ENCODE peak calls at places on chromosomes 4 and X, in four cellular contexts. F is lung, B is HL-60, K is GM12865. J is an unnamed sample.

GRCh38 chr4:7101692-7102515 is 34.0 kb upstream of the GRPEL1 start:
- DNase-seq in K (peak), B (peak), F (peak), J (no peak)

GRCh38 chrX:120419465-120419864 is 49.6 kb downstream of the LAMP2 start:
- DNase-seq in K (peak), F (no peak), B (no peak), J (peak)

GRCh38 chr4:100898844-100899243 is 381.0 kb upstream of the EMCN start:
- DNase-seq in F (no peak), B (no peak), K (no peak), J (no peak)

GRCh38 chr4:31183256-31183655 is 463.1 kb downstream of the PCDH7 start:
- DNase-seq in F (no peak), B (no peak), K (no peak), J (no peak)

GRCh38 chr4:186728631-186729271 is 5.1 kb upstream of the FAT1 start:
- DNase-seq in F (no peak), K (no peak), B (no peak), J (no peak)

GRCh38 chrX:49191033-49191871 is 5.1 kb upstream of the PRICKLE3 start:
- DNase-seq in B (peak), F (peak), K (peak), J (peak)

GRCh38 chr4:7784131-7784870 is 155.4 kb downstream of the AFAP1 start:
- DNase-seq in K (no peak), B (no peak), F (no peak), J (no peak)

GRCh38 chrX:3550160-3550765 is 163.2 kb downstream of the PRKX start:
- DNase-seq in K (peak), F (no peak), B (no peak), J (no peak)

GRCh38 chrX:9033179-9033578 is 748 bp downstream of the FAM9B start:
- DNase-seq in B (no peak), F (no peak), K (no peak), J (no peak)

GRCh38 chr4:1723131-1723801 is 1.9 kb downstream of the TACC3 start:
- DNase-seq in F (no peak), K (peak), B (no peak), J (no peak)

GRCh38 chr4:74555231-74555630 is 110.3 kb downstream of the AREG start:
- DNase-seq in K (no peak), F (no peak), B (no peak), J (no peak)

GRCh38 chrX:125132274-125132673 is 187.4 kb upstream of the TEX13C start:
- DNase-seq in B (no peak), K (peak), F (no peak), J (no peak)

GRCh38 chr4:1763550-1764080 is 29.5 kb upstream of the FGFR3 start:
- DNase-seq in B (no peak), F (no peak), K (no peak), J (no peak)

GRCh38 chr4:110163327-110164070 is 34.9 kb downstream of the ELOVL6 start:
- DNase-seq in K (no peak), F (no peak), B (no peak), J (no peak)

GRCh38 chr4:113574636-113575103 is 186.9 kb downstream of the CAMK2D start:
- DNase-seq in F (no peak), K (no peak), B (no peak), J (no peak)

GRCh38 chr4:177573487-177573886 is 131.2 kb upstream of the AGA start:
- DNase-seq in B (no peak), F (no peak), K (no peak), J (no peak)

GRCh38 chr4:156312261-156312847 is 358.7 kb upstream of the CTSO start:
- DNase-seq in F (no peak), B (no peak), K (peak), J (no peak)

GRCh38 chrX:135170877-135171519 is at the start of gene CT55:
- DNase-seq in K (no peak), F (no peak), B (no peak), J (no peak)

GRCh38 chr4:138927065-138927464 is 88.5 kb upstream of the NOCT start:
- DNase-seq in K (no peak), F (no peak), B (no peak), J (no peak)

GRCh38 chr4:140793291-140793690 is 37.1 kb upstream of the TBC1D9 start:
- DNase-seq in F (no peak), B (no peak), K (no peak), J (no peak)

GRCh38 chrX:39599339-39599738 is 498.4 kb downstream of the BCOR start:
- DNase-seq in B (no peak), F (no peak), K (no peak), J (no peak)

GRCh38 chr4:118767109-118767508 is 68.8 kb downstream of the SEC24D start:
- DNase-seq in B (no peak), K (no peak), F (no peak), J (no peak)

GRCh38 chrX:23822397-23822796 is 39.4 kb downstream of the SAT1 start:
- DNase-seq in B (no peak), F (no peak), K (no peak), J (no peak)

DNA sequence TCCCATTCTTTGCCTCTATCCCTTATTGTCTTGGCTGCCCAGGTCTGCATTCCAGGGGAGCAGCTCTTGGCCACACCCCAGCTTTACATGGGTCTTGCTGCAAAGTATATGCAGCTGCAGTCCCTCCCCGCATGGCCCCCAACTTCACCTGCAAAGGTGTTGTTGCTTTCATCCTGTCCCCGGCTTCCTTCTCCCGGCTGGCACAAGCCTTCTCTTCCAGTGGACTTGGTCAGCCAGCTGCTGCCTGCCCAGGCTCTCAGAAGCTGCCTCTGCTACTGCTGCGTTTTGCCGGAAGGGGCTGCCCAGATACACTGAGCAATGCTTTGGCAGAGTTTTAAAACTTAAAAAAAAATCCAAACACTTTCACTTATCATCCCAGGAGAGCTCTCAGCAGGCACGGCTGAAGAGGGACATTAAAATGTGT is 121.2 kb upstream of the PDLIM3 start:
- DNase-seq in F (no peak), K (no peak), B (no peak), J (no peak)
- H3K4me3 ChIP-seq in F (peak), K (no peak), B (no peak), J (no peak)

DNA sequence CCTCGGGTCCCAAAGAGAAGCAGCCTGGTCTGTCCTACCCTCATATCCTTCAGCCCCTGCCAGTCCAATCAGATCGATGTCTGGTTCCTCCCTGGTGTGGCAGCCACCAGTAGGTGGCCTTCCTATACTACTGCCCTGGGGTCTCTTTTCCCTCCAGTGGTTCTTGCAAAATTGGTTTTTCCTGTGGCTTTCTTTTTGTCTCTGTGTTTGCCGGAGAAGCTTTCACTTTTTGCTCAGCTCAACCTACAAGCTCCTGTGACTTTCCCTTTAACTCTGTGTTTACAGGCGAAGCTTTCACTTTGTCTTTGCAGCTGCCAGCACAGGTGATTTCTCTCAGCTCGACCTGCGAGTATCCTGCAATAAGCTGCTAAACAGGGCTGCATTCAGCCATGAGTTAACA is 46.8 kb downstream of the UGT2A3 start:
- DNase-seq in F (no peak), B (no peak), K (peak), J (no peak)
- TF ChIP-seq CTCF in F (no peak), B (no peak), K (peak), J (peak)

GRCh38 chr4:82901129-82901718 is 689 bp downstream of the THAP9 start:
- DNase-seq in B (no peak), F (no peak), K (no peak), J (no peak)

GRCh38 chr4:82898322-82899243 is 2.0 kb upstream of the THAP9 start:
- DNase-seq in F (peak), K (peak), B (peak), J (no peak)

GRCh38 chr4:82899339-82899738 is 1.2 kb upstream of the THAP9 start:
- DNase-seq in K (no peak), F (no peak), B (no peak), J (no peak)

GRCh38 chr4:82900016-82900334 is 560 bp upstream of the THAP9 start:
- DNase-seq in B (no peak), F (no peak), K (peak), J (no peak)

DNA sequence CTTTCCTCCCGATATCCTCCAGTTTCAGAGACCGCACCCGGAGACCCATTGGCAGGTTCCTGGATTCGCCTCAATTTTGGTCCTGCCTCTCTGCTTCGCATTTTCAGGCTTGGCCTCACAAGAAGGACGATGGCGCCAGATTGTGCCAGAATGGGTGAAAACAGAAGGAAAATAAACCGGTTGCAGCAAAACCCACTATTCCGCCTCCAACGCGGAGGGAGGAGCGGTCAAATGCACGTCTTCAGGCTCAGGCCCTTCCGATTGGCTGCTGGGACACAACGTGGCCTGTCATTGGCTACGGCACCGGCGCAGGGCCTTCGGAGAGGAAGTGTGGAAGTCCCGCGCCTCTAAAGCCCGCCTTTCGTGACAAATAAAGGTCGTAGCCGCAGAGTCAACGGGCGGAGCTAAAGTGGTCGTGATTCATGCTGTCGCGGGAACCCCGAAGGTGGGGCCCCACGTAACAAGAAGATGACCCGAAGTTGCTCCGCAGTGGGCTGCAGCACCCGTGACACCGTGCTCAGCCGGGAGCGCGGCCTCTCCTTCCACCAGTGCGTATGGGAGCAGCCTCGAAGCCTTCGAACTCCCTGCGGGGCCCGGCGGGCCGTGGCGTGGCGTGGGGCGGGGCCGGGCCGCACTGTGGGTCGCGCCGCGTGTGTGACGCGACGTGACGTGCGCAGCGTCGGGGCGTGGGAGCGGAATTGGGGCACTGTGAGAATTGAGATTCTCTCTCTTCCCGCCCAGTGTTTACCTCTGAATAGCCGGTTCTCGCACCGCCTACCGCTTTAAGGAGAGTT is at the start of gene THAP9:
- DNase-seq in B (peak), F (peak), K (peak), J (peak)
- H3K4me3 ChIP-seq in B (peak), F (peak), K (peak), J (peak)

GRCh38 chr4:133324491-133324890 is 175.4 kb downstream of the PCDH10 start:
- DNase-seq in B (no peak), K (no peak), F (no peak), J (no peak)

GRCh38 chr4:133323670-133324069 is 174.6 kb downstream of the PCDH10 start:
- DNase-seq in B (no peak), K (no peak), F (no peak), J (no peak)

GRCh38 chr4:133316874-133317273 is 167.8 kb downstream of the PCDH10 start:
- DNase-seq in F (no peak), B (no peak), K (no peak), J (no peak)

GRCh38 chr4:133320576-133321170 is 171.6 kb downstream of the PCDH10 start:
- DNase-seq in F (no peak), K (peak), B (no peak), J (no peak)
- TF ChIP-seq CTCF in F (peak), K (peak), B (peak), J (peak)

GRCh38 chr4:169663402-169663801 is 43.0 kb downstream of the CLCN3 start:
- DNase-seq in B (no peak), F (no peak), K (no peak), J (no peak)
- H3K4me3 ChIP-seq in B (no peak), F (no peak), K (no peak), J (no peak)

GRCh38 chr4:173748353-173748752 is 218.3 kb upstream of the HAND2 start:
- DNase-seq in B (no peak), F (no peak), K (no peak), J (no peak)
- TF ChIP-seq CTCF in B (no peak), F (no peak), K (no peak), J (no peak)

GRCh38 chrX:74423289-74423985 is 2.1 kb downstream of the SLC16A2 start:
- DNase-seq in B (no peak), K (no peak), F (no peak), J (no peak)
- H3K4me3 ChIP-seq in B (no peak), K (no peak), F (no peak), J (no peak)

DNA sequence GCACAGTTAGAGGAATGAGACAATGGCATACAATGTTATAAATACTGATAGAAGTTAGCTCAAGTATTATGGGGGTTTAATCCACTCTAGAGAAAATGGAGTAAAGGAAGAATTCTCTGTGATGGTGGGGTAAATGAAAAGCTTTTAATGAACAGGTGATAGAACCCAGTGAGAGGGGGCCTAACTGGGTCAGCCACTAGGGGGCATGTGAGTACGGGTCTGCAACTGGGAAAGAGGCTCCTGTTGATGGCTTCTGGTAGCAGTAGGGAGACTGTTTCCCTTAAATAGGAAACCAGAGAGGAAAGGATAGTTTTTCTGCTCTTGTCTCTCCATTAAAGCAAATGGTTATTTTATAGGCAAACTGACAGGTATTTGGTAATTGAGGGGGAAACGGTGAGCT is 132.8 kb upstream of the GPR101 start:
- DNase-seq in B (no peak), F (no peak), K (peak), J (no peak)
- TF ChIP-seq CTCF in B (no peak), F (no peak), K (peak), J (peak)